ENCODE peak calls at places on chromosome 18, in ten cellular contexts. G, V, J, D, U, B, L, Y, O and A are unnamed samples.

GRCh38 chr18:34261865-34262780 is 37.4 kb upstream of the NOL4 start:
- DNase-seq in U (no peak), G (no peak), D (no peak), Y (no peak), L (no peak), O (no peak), J (no peak), B (no peak), V (no peak), A (no peak)

GRCh38 chr18:48352051-48352755 is 57.0 kb downstream of the ZBTB7C start:
- DNase-seq in Y (no peak), O (no peak), B (no peak), J (no peak), G (no peak), U (no peak), D (no peak), L (no peak), V (no peak), A (no peak)

GRCh38 chr18:9321017-9321452 is 13.5 kb upstream of the TWSG1 start:
- DNase-seq in V (no peak), D (peak; percentile 54), L (peak; percentile 30), Y (no peak), G (no peak), B (no peak), J (no peak), O (peak; percentile 52), U (no peak), A (peak; percentile 17)

GRCh38 chr18:49393011-49393410 is 67.4 kb downstream of the DYM start:
- DNase-seq in L (no peak), Y (no peak), V (no peak), D (no peak), U (no peak), J (no peak), G (no peak), O (no peak), B (no peak), A (no peak)

GRCh38 chr18:48667276-48668254 is 128.7 kb downstream of the CTIF start:
- DNase-seq in U (no peak), L (peak; percentile 79), O (no peak), D (no peak), Y (peak; percentile 71), B (no peak), G (no peak), V (no peak), J (no peak), A (peak; percentile 49)

GRCh38 chr18:5894215-5894612 is 1.1 kb downstream of the TMEM200C start:
- DNase-seq in J (no peak), B (no peak), G (no peak), L (no peak), U (no peak), D (no peak), V (no peak), Y (no peak), O (no peak), A (no peak)

GRCh38 chr18:32280188-32280783 is 90.4 kb downstream of the MEP1B start:
- DNase-seq in V (no peak), J (no peak), O (no peak), D (no peak), U (no peak), B (no peak), Y (no peak), G (no peak), L (no peak), A (no peak)

GRCh38 chr18:35973650-35974049 is 1.2 kb downstream of the RMP24 start:
- DNase-seq in D (no peak), L (peak; percentile 19), J (no peak), Y (no peak), B (no peak), V (peak; percentile 10), G (no peak), U (no peak), O (no peak), A (no peak)

GRCh38 chr18:52722904-52723303 is 382.9 kb downstream of the DCC start:
- DNase-seq in B (no peak), J (no peak), U (no peak), Y (no peak), G (no peak), O (no peak), D (no peak), V (no peak), L (peak; percentile 8), A (no peak)

GRCh38 chr18:12628706-12629702 is 28.9 kb downstream of the SPIRE1 start:
- DNase-seq in G (no peak), V (peak; percentile 79), B (no peak), Y (no peak), U (no peak), J (no peak), D (no peak), L (no peak), O (no peak), A (no peak)

GRCh38 chr18:49858309-49859005 is 45.1 kb upstream of the ACAA2 start:
- DNase-seq in L (peak; percentile 84), U (peak; percentile 21), J (peak; percentile 27), Y (peak; percentile 84), O (peak; percentile 18), D (peak; percentile 38), G (peak; percentile 34), B (peak; percentile 52), V (peak; percentile 81), A (peak; percentile 73)

GRCh38 chr18:35604369-35604768 is 22.8 kb downstream of the GALNT1 start:
- DNase-seq in G (no peak), V (no peak), Y (no peak), O (no peak), L (no peak), U (no peak), J (no peak), B (no peak), D (no peak), A (no peak)

GRCh38 chr18:70182548-70182947 is 22.9 kb downstream of the RTTN start:
- DNase-seq in J (no peak), D (no peak), Y (no peak), O (no peak), L (no peak), V (no peak), G (no peak), B (no peak), U (no peak), A (no peak)

GRCh38 chr18:35605686-35606417 is 24.3 kb downstream of the GALNT1 start:
- DNase-seq in U (no peak), Y (no peak), L (no peak), B (no peak), V (peak; percentile 66), J (no peak), G (no peak), D (no peak), O (no peak), A (no peak)

GRCh38 chr18:1039421-1039820 is 134.8 kb downstream of the ADCYAP1 start:
- DNase-seq in J (no peak), O (no peak), G (no peak), U (no peak), V (no peak), B (no peak), L (no peak), D (no peak), Y (no peak), A (no peak)

GRCh38 chr18:5895886-5896740 is 791 bp upstream of the TMEM200C start:
- DNase-seq in B (peak; percentile 34), L (peak; percentile 81), G (peak; percentile 21), J (no peak), U (no peak), O (no peak), V (no peak), Y (peak; percentile 74), D (no peak), A (no peak)

GRCh38 chr18:22667158-22667557 is 249.4 kb upstream of the CTAGE1 start:
- DNase-seq in U (no peak), J (no peak), B (no peak), L (peak; percentile 43), V (no peak), G (no peak), D (no peak), O (no peak), Y (no peak), A (no peak)